ENCODE peak calls at places on chromosomes 11 and 22, in ten cellular contexts. T, L, Z, M, J, Q, I, U, C and B are unnamed samples.

GRCh38 chr22:45775062-45775461 is 103.4 kb downstream of the ATXN10 start:
- DNase-seq in T (no peak), L (no peak), Z (no peak), M (no peak), J (peak), Q (no peak), I (no peak), U (no peak), C (no peak), B (no peak)

GRCh38 chr22:25843660-25844275 is 101.8 kb downstream of the MYO18B start:
- DNase-seq in T (no peak), L (no peak), Z (no peak), M (no peak), J (no peak), Q (no peak), I (no peak), U (no peak), C (no peak), B (no peak)

GRCh38 chr22:25700996-25701815 is 40.8 kb upstream of the MYO18B start:
- DNase-seq in T (no peak), L (peak), Z (no peak), M (no peak), J (no peak), Q (peak), I (no peak), U (no peak), C (peak), B (no peak)

GRCh38 chr11:1943977-1944376 is 3.2 kb upstream of the MRPL23 start:
- DNase-seq in T (peak), L (peak), Z (no peak), M (no peak), J (no peak), Q (no peak), I (no peak), U (peak), C (no peak), B (no peak)

GRCh38 chr11:134504146-134504905 is 92.3 kb upstream of the B3GAT1 start:
- DNase-seq in T (peak), L (no peak), Z (no peak), M (no peak), J (no peak), Q (no peak), I (no peak), U (no peak), C (no peak), B (no peak)

GRCh38 chr22:49199224-49199623 is 628.4 kb downstream of the BRD1 start:
- DNase-seq in T (peak), L (no peak), Z (no peak), M (peak), J (no peak), Q (no peak), I (peak), U (no peak), C (no peak), B (no peak)

GRCh38 chr11:35317253-35317652 is 102.1 kb downstream of the SLC1A2 start:
- DNase-seq in T (no peak), L (no peak), Z (no peak), M (no peak), J (no peak), Q (no peak), I (no peak), U (no peak), C (no peak), B (no peak)

GRCh38 chr22:43743131-43743530 is 69.0 kb downstream of the EFCAB6 start:
- DNase-seq in T (no peak), L (no peak), Z (no peak), M (no peak), J (no peak), Q (no peak), I (peak), U (no peak), C (no peak), B (no peak)

GRCh38 chr11:119173453-119173852 is 4.9 kb downstream of the NLRX1 start:
- DNase-seq in T (no peak), L (no peak), Z (no peak), M (no peak), J (no peak), Q (no peak), I (no peak), U (no peak), C (no peak), B (no peak)

GRCh38 chr11:132125855-132126841 is 755.7 kb downstream of the NTM start:
- DNase-seq in T (no peak), L (peak), Z (no peak), M (no peak), J (peak), Q (no peak), I (no peak), U (no peak), C (no peak), B (no peak)

DNA sequence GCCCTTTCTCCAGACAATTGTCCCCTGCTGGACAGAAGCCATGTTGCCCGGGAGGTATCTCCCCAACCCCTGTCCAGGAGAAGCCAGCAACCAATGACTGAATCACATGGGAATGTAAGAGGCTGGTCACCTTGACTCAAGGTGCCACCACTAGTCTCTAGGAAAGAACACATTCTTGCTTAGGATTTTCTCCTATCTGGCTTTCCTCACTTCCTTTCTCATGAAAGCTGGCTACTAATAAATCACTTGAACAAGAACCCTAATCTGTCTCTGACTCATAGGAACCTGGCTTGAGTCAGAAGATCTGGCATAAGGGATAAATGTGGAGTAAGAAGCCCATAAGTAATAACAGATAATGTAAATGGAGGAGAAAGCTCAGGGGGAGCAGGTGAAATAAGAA is 101.4 kb upstream of the C11orf87 start:
- DNase-seq in T (no peak), L (peak), Z (no peak), M (no peak), J (no peak), Q (no peak), I (no peak), U (no peak), C (peak), B (no peak)
- TF ChIP-seq CTCF in T (no peak), L (no peak), Z (no peak), M (no peak), J (no peak), Q (no peak), I (no peak), U (no peak), C (no peak), B (no peak)

DNA sequence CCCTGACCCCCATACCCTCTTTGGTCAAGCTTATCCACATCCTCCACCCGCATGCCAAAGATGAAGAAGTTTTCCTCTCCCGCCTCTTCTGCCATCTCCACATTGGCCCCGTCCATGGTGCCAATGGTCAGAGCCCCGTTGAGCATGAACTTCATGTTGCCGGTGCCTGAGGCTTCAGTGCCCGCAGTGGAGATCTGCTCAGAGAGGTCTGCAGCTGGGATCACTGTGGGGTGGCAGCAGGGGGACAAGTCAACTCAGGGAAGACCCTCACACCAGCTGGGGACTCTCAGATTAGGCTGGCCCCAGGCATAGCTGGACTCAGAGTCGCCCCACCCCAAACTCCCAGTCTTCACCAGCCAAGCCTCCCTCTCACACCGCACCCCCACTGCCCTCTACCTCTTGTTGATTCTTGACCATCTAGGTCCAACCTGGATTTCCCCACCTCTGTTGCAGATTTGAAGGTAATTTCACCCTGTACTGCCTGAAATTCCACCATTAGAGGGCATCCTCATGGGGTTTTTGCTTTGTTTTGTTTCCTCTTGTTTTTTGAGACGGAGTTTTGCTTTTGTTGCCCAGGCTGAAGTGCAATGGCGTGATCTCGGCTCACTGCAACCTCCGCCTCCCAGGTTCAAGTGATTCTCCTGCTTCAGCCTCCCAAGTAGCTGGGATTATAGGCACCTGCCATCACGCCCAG is 6.6 kb upstream of the RASGRP2 start:
- DNase-seq in T (peak), L (no peak), Z (no peak), M (no peak), J (no peak), Q (no peak), I (no peak), U (no peak), C (no peak), B (no peak)
- TF ChIP-seq CTCF in T (no peak), L (no peak), Z (no peak), M (no peak), J (no peak), Q (no peak), I (no peak), U (no peak), C (no peak), B (no peak)

GRCh38 chr11:115629456-115630015 is 125.3 kb upstream of the CADM1 start:
- DNase-seq in T (no peak), L (no peak), Z (no peak), M (no peak), J (no peak), Q (no peak), I (no peak), U (no peak), C (no peak), B (no peak)

GRCh38 chr11:115624065-115624464 is 119.8 kb upstream of the CADM1 start:
- DNase-seq in T (no peak), L (no peak), Z (no peak), M (no peak), J (no peak), Q (no peak), I (no peak), U (no peak), C (no peak), B (no peak)

GRCh38 chr11:115627666-115628460 is 123.6 kb upstream of the CADM1 start:
- DNase-seq in T (no peak), L (no peak), Z (no peak), M (no peak), J (no peak), Q (no peak), I (no peak), U (no peak), C (no peak), B (no peak)

GRCh38 chr11:115626414-115626813 is 122.2 kb upstream of the CADM1 start:
- DNase-seq in T (no peak), L (no peak), Z (no peak), M (no peak), J (no peak), Q (no peak), I (no peak), U (no peak), C (no peak), B (no peak)

DNA sequence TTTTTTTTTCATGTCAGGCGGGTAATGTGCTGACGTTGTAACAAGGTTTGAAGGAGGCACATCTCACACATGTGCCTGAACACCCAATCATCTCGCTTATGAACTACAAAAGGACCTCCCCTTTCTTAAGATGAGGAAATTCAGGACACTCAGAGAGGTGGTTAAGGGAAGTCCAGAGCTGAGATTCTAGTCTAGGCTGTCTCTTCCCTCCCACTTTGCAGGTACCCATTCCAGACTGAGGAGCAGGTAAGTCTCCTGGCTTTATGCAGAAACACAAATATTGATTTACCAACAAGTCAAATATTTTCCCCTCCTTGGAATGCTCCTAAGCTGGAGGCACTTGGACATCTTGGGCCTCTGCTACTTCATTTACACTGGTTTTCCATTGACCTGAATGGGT is 122.9 kb upstream of the CADM1 start:
- DNase-seq in T (no peak), L (no peak), Z (no peak), M (no peak), J (no peak), Q (no peak), I (no peak), U (no peak), C (no peak), B (no peak)
- TF ChIP-seq CTCF in T (no peak), L (no peak), Z (no peak), M (no peak), J (no peak), Q (no peak), I (no peak), U (no peak), C (no peak), B (no peak)

GRCh38 chr11:4700436-4700820 is 2.8 kb upstream of the OR51E2 start:
- DNase-seq in T (no peak), L (no peak), Z (no peak), M (no peak), J (no peak), Q (no peak), I (no peak), U (no peak), C (no peak), B (no peak)
- TF ChIP-seq CTCF in T (no peak), L (no peak), Z (no peak), M (no peak), J (no peak), Q (no peak), I (no peak), U (no peak), C (no peak), B (no peak)

DNA sequence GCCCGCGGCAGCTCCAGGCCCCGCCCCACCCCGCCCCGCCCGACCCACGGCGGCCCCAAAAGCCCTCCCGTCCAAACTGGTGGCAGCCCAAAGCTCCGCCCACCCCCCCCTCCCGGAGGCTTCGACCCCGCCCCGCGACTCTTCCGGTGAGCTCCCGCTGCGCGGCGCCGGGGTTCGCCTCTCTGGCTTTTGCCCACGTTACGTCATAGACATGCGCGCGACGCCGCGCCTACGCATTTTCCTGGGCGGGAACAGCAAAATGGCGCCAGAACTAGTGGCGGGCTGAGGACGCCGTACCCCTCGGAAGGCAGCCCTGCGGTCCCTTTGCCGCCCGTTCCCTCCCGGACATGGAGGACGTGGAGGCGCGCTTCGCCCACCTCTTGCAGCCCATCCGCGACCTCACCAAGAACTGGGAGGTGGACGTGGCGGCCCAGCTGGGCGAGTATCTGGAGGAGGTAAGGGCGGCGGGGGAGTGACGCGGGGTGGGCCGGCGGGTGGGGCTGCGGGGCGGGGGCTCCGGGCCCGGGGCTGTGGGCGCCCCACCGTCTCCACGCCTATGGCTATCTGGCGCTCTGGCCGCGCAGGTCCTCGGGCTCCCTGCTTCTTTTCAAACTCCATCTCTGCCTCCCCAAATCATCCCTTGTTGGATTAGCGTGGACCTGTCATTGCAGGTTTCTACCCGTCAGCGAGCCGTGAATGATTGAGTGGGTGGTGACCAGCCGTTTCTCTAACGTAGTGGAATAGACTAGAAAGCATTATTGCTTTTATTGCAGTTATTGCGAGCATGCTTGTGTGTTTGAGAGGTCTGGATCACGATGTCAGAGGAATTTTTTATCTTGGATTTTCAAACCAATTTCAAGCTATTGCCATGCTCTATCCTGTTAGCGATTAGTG is at the start of gene NCAPH2:
- DNase-seq in T (peak), L (peak), Z (peak), M (no peak), J (peak), Q (peak), I (peak), U (peak), C (peak), B (peak)
- TF ChIP-seq CTCF in T (no peak), L (no peak), Z (no peak), M (no peak), J (no peak), Q (no peak), I (no peak), U (no peak), C (peak), B (no peak)

DNA sequence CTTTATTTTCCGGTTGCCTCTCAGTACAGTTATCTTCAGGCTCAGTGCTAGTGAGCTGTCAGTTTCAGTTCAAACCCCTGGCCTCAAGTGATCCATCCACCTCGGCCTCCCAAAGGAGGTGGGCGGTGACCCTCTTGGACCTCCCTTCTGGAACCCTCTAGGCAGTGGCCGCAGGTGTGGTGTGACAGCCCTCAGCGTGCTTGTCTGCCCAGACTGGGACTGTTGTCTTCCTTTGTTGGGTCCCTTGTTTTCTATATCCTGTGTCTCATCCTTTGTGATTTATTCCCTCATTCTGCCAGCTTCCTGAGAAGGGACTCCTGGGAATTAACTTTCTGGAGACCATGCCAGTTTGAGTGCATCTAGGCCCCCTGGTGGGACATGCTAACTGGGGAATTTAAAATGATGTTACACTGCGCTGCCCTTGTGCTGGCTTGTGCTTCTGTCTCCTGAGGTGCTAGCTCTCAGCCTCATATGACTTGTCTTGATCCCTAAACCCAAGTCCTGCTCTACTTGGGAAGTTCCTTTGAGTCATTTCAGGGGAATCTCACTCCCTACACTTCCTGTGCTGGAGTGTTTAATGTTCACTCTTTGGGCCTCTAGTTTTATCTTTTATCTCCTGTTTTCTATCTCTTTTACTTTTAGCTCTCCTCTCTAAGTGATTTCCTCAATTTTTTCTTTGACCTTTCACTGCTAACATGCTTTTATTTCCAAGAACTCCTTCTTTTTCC is 19.4 kb downstream of the MED15 start:
- DNase-seq in T (no peak), L (peak), Z (no peak), M (no peak), J (no peak), Q (no peak), I (no peak), U (no peak), C (peak), B (no peak)
- TF ChIP-seq CTCF in T (no peak), L (peak), Z (no peak), M (no peak), J (no peak), Q (no peak), I (no peak), U (no peak), C (no peak), B (no peak)